ENCODE peak calls at places on chromosomes 3 and 15, in six cellular contexts. P is WERI-Rb-1; K is NCI-H1417; I is activated CD8-positive, alpha-beta T cell treated with anti-CD3 and anti-CD28 coated beads, Interleukin-2, amount 10 ng/mL, durations not matched to agents 7 days and 5 days; Q is COR-L47; T is GOT3. S is an unnamed sample.
A peak's percentile ranks its signal among the peaks of the same experiment; 100 is the strongest.

GRCh38 chr3:136332776-136333175 is 82.6 kb downstream of the PCCB start:
- DNase-seq in P (no peak), K (no peak), I (no peak), Q (no peak), T (no peak), S (no peak)

GRCh38 chr3:15754047-15754446 is 43.7 kb downstream of the ANKRD28 start:
- DNase-seq in P (no peak), K (no peak), I (no peak), Q (no peak), T (no peak), S (no peak)

GRCh38 chr3:38151667-38152265 is 13.3 kb downstream of the MYD88 start:
- DNase-seq in P (no peak), K (no peak), I (no peak), Q (no peak), T (no peak), S (no peak)

GRCh38 chr15:75214293-75215096 is 12.8 kb downstream of the C15orf39 start:
- DNase-seq in P (no peak), K (no peak), I (no peak), Q (no peak), T (no peak), S (no peak)

GRCh38 chr3:188749010-188749617 is 422.7 kb upstream of the TPRG1 start:
- DNase-seq in P (peak; percentile 45), K (no peak), I (peak; percentile 66), Q (peak; percentile 6), T (no peak), S (peak; percentile 50)

GRCh38 chr15:51499379-51499976 is 123.1 kb downstream of the DMXL2 start:
- DNase-seq in P (no peak), K (no peak), I (no peak), Q (peak; percentile 19), T (no peak), S (peak; percentile 41)

GRCh38 chr15:29183071-29183831 is 86.4 kb downstream of the NSMCE3 start:
- DNase-seq in P (no peak), K (peak; percentile 43), I (no peak), Q (peak; percentile 5), T (no peak), S (no peak)

GRCh38 chr3:128217702-128218475 is 64.6 kb downstream of the EEFSEC start:
- DNase-seq in P (no peak), K (no peak), I (no peak), Q (no peak), T (no peak), S (no peak)

GRCh38 chr3:141738636-141739363 is 702 bp downstream of the RNF7 start:
- DNase-seq in P (peak; percentile 30), K (no peak), I (peak; percentile 47), Q (peak; percentile 59), T (no peak), S (peak; percentile 46)

GRCh38 chr3:37098884-37099283 is 75.5 kb downstream of the LRRFIP2 start:
- DNase-seq in P (no peak), K (no peak), I (no peak), Q (no peak), T (no peak), S (no peak)

GRCh38 chr3:87025636-87026035 is 34.7 kb upstream of the VGLL3 start:
- DNase-seq in P (no peak), K (no peak), I (no peak), Q (no peak), T (no peak), S (no peak)

GRCh38 chr3:107235193-107235922 is 141.9 kb upstream of the CCDC54 start:
- DNase-seq in P (peak; percentile 21), K (peak; percentile 24), I (no peak), Q (no peak), T (no peak), S (no peak)

GRCh38 chr3:148075829-148076716 is 621.6 kb upstream of the AGTR1 start:
- DNase-seq in P (peak; percentile 24), K (peak; percentile 14), I (no peak), Q (peak; percentile 60), T (no peak), S (no peak)

GRCh38 chr3:29466442-29466841 is 185.6 kb downstream of the RBMS3 start:
- DNase-seq in P (no peak), K (peak; percentile 3), I (no peak), Q (peak; percentile 22), T (no peak), S (no peak)

GRCh38 chr3:126969586-126969985 is 13.3 kb upstream of the PLXNA1 start:
- DNase-seq in P (no peak), K (no peak), I (no peak), Q (no peak), T (no peak), S (no peak)

GRCh38 chr3:99586680-99587079 is 51.7 kb upstream of the COL8A1 start:
- DNase-seq in P (no peak), K (no peak), I (no peak), Q (no peak), T (no peak), S (no peak)

GRCh38 chr3:11445883-11446282 is 173.7 kb downstream of the ATG7 start:
- DNase-seq in P (no peak), K (no peak), I (no peak), Q (no peak), T (no peak), S (no peak)

GRCh38 chr15:101138913-101139880 is 112.7 kb downstream of the CHSY1 start:
- DNase-seq in P (no peak), K (no peak), I (no peak), Q (no peak), T (no peak), S (no peak)

GRCh38 chr3:8529738-8530525 is 28.3 kb downstream of the LMCD1 start:
- DNase-seq in P (no peak), K (no peak), I (no peak), Q (no peak), T (no peak), S (no peak)

GRCh38 chr3:33911525-33912322 is 113.3 kb downstream of the PDCD6IP start:
- DNase-seq in P (no peak), K (no peak), I (no peak), Q (no peak), T (no peak), S (no peak)

GRCh38 chr3:152620395-152620794 is 214.5 kb upstream of the P2RY1 start:
- DNase-seq in P (no peak), K (no peak), I (no peak), Q (no peak), T (no peak), S (no peak)

GRCh38 chr15:73464602-73465001 is 21.6 kb downstream of the REC114 start:
- DNase-seq in P (no peak), K (no peak), I (no peak), Q (no peak), T (no peak), S (no peak)

GRCh38 chr15:51863131-51863530 is 33.7 kb downstream of the TMOD3 start:
- DNase-seq in P (no peak), K (no peak), I (no peak), Q (no peak), T (no peak), S (no peak)

GRCh38 chr15:66634540-66634939 is 67.5 kb upstream of the SMAD6 start:
- DNase-seq in P (no peak), K (no peak), I (no peak), Q (no peak), T (no peak), S (no peak)

GRCh38 chr3:197718904-197719303 is 17.8 kb downstream of the RUBCN start:
- DNase-seq in P (no peak), K (no peak), I (no peak), Q (no peak), T (no peak), S (no peak)

GRCh38 chr3:126026761-126027160 is 57.2 kb downstream of the SLC41A3 start:
- DNase-seq in P (no peak), K (no peak), I (no peak), Q (no peak), T (no peak), S (no peak)

GRCh38 chr3:15903164-15903563 is 105.4 kb upstream of the ANKRD28 start:
- DNase-seq in P (no peak), K (no peak), I (no peak), Q (no peak), T (no peak), S (no peak)

GRCh38 chr15:58471341-58471740 is 39.5 kb downstream of the LIPC start:
- DNase-seq in P (no peak), K (no peak), I (no peak), Q (no peak), T (no peak), S (no peak)

GRCh38 chr3:31165399-31165860 is 271.0 kb upstream of the GADL1 start:
- DNase-seq in P (no peak), K (peak; percentile 40), I (no peak), Q (no peak), T (no peak), S (no peak)

GRCh38 chr3:126402178-126402577 is 7.5 kb downstream of the CFAP100 start:
- DNase-seq in P (no peak), K (no peak), I (no peak), Q (no peak), T (no peak), S (no peak)

GRCh38 chr3:186213946-186214345 is 105.1 kb upstream of the ETV5 start:
- DNase-seq in P (no peak), K (no peak), I (no peak), Q (no peak), T (no peak), S (no peak)

GRCh38 chr15:68599560-68600071 is 20.8 kb downstream of the CORO2B start:
- DNase-seq in P (peak; percentile 78), K (peak; percentile 95), I (no peak), Q (peak; percentile 97), T (peak; percentile 43), S (no peak)

GRCh38 chr3:181687738-181688137 is 24.0 kb upstream of the SOX2 start:
- DNase-seq in P (no peak), K (no peak), I (no peak), Q (no peak), T (no peak), S (no peak)

GRCh38 chr3:94063497-94064119 is 747 bp downstream of the NSUN3 start:
- DNase-seq in P (no peak), K (no peak), I (no peak), Q (no peak), T (no peak), S (no peak)

GRCh38 chr3:105527949-105528348 is 161.2 kb downstream of the ALCAM start:
- DNase-seq in P (no peak), K (peak; percentile 81), I (no peak), Q (peak; percentile 74), T (no peak), S (no peak)